ENCODE peak calls at places on chromosomes 13 and 19, in nine cellular contexts. T is fibroblast of gingiva; D is EL; V is AG20443; F is stimulated activated CD4-positive, alpha-beta T cell treated with anti-CD3 and anti-CD28 coated beads, TNF-alpha, amount 100 ng/mL, for 24 hours; A is amniotic epithelial cell; K is activated T-cell treated with anti-CD3 and anti-CD28 coated beads for 1 hour; X is T-cell; R is GM18507. M is an unnamed sample.

GRCh38 chr13:30696278-30697176 is 38.8 kb upstream of the ALOX5AP start:
- DNase-seq in X (no peak), F (no peak), D (peak), V (no peak), A (no peak), R (no peak), K (no peak), T (no peak), M (no peak)

GRCh38 chr13:112642061-112642460 is 47.8 kb upstream of the ATP11A start:
- DNase-seq in A (no peak), T (no peak), X (no peak), R (no peak), K (no peak), F (no peak), V (no peak), D (no peak), M (no peak)

GRCh38 chr13:21310220-21310619 is 133.8 kb downstream of the MRPL57 start:
- DNase-seq in V (no peak), R (no peak), A (no peak), X (no peak), T (peak), K (no peak), D (peak), F (no peak), M (no peak)

GRCh38 chr19:33302175-33302973 is at the start of gene CEBPA:
- DNase-seq in R (peak), K (peak), T (peak), X (peak), D (peak), F (peak), A (peak), V (peak), M (peak)

GRCh38 chr13:62631614-62632013 is 1216.0 kb upstream of the PCDH20 start:
- DNase-seq in T (no peak), D (no peak), A (peak), K (no peak), V (no peak), R (no peak), F (no peak), X (no peak), M (no peak)

GRCh38 chr13:96020941-96021340 is 32.3 kb downstream of the UGGT2 start:
- DNase-seq in D (no peak), K (no peak), F (no peak), A (no peak), R (no peak), T (no peak), V (no peak), X (no peak), M (no peak)

GRCh38 chr19:55617426-55617825 is 6.9 kb downstream of the ZNF784 start:
- DNase-seq in T (no peak), X (no peak), F (no peak), K (no peak), D (no peak), A (no peak), V (no peak), R (no peak), M (no peak)

GRCh38 chr19:10074153-10074552 is 12.0 kb upstream of the SHFL start:
- DNase-seq in A (peak), R (no peak), K (peak), F (peak), D (peak), X (peak), T (no peak), V (no peak), M (peak)

GRCh38 chr19:5891938-5892771 is 11.4 kb downstream of the NDUFA11 start:
- DNase-seq in K (no peak), R (no peak), A (peak), F (no peak), D (peak), X (no peak), T (peak), V (peak), M (no peak)

GRCh38 chr19:53019684-53020083 is 6.0 kb downstream of the ERVV-1 start:
- DNase-seq in A (no peak), R (no peak), K (no peak), D (no peak), T (no peak), F (no peak), V (no peak), X (no peak), M (no peak)

GRCh38 chr13:110061270-110061669 is 245.7 kb downstream of the COL4A1 start:
- DNase-seq in T (no peak), A (no peak), V (no peak), F (no peak), R (no peak), K (no peak), X (no peak), D (no peak), M (no peak)

GRCh38 chr13:98429977-98430785 is 146.7 kb downstream of the STK24 start:
- DNase-seq in V (no peak), R (no peak), D (no peak), K (no peak), F (no peak), X (no peak), A (peak), T (no peak), M (no peak)

GRCh38 chr19:29860492-29860891 is 48.7 kb downstream of the CCNE1 start:
- DNase-seq in V (no peak), R (no peak), A (no peak), X (no peak), T (no peak), K (no peak), F (no peak), D (no peak), M (no peak)

GRCh38 chr19:2476451-2477140 is 669 bp downstream of the GADD45B start:
- DNase-seq in R (no peak), A (peak), X (peak), T (peak), K (peak), F (peak), V (peak), D (peak), M (no peak)

GRCh38 chr13:111317571-111318360 is 2.7 kb upstream of the TEX29 start:
- DNase-seq in D (no peak), T (no peak), F (no peak), X (no peak), A (no peak), V (no peak), R (no peak), K (no peak), M (no peak)

GRCh38 chr19:10701955-10702307 is 692 bp downstream of the QTRT1 start:
- DNase-seq in K (no peak), T (no peak), X (no peak), D (peak), V (no peak), F (peak), A (no peak), R (no peak), M (no peak)

GRCh38 chr13:110700186-110700585 is 5.7 kb downstream of the CARS2 start:
- DNase-seq in D (no peak), X (no peak), A (no peak), V (no peak), R (no peak), K (no peak), F (no peak), T (no peak), M (no peak)

GRCh38 chr19:19460258-19460731 is 54.8 kb downstream of the GATAD2A start:
- DNase-seq in V (no peak), X (no peak), D (no peak), K (no peak), T (no peak), R (no peak), A (no peak), F (peak), M (no peak)